ENCODE peak calls at places on chromosomes 11 and 22, in five cellular contexts. One of them, this sample, is unnamed.
A peak's percentile ranks its signal among the peaks of the same experiment; 100 is the strongest.

GRCh38 chr22:21443057-21443734 is 24.0 kb upstream of the TMEM191C start:
- DNase-seq in mesendoderm: no peak
- DNase-seq in tibial artery: peak; percentile 11
- DNase-seq in psoas muscle: peak; percentile 39
- DNase-seq in CD8-positive, alpha-beta memory T cell: no peak
- DNase-seq in this sample: no peak

GRCh38 chr11:60816590-60817157 is 25.2 kb upstream of the CCDC86 start:
- DNase-seq in psoas muscle: no peak
- DNase-seq in mesendoderm: no peak
- DNase-seq in CD8-positive, alpha-beta memory T cell: no peak
- DNase-seq in tibial artery: no peak
- DNase-seq in this sample: no peak

GRCh38 chr22:48667289-48667688 is 1160.4 kb downstream of the BRD1 start:
- DNase-seq in tibial artery: no peak
- DNase-seq in mesendoderm: no peak
- DNase-seq in CD8-positive, alpha-beta memory T cell: no peak
- DNase-seq in psoas muscle: peak; percentile 41
- DNase-seq in this sample: no peak

GRCh38 chr11:76252625-76253024 is 46.3 kb upstream of the WNT11 start:
- DNase-seq in mesendoderm: no peak
- DNase-seq in CD8-positive, alpha-beta memory T cell: no peak
- DNase-seq in tibial artery: no peak
- DNase-seq in psoas muscle: no peak
- DNase-seq in this sample: no peak

GRCh38 chr22:26448334-26448733 is 19.3 kb downstream of the ASPHD2 start:
- DNase-seq in psoas muscle: no peak
- DNase-seq in mesendoderm: no peak
- DNase-seq in CD8-positive, alpha-beta memory T cell: no peak
- DNase-seq in tibial artery: no peak
- DNase-seq in this sample: no peak

GRCh38 chr22:39994046-39994565 is 648 bp upstream of the FAM83F start:
- DNase-seq in CD8-positive, alpha-beta memory T cell: no peak
- DNase-seq in tibial artery: no peak
- DNase-seq in psoas muscle: no peak
- DNase-seq in mesendoderm: no peak
- DNase-seq in this sample: no peak

GRCh38 chr22:21632237-21632895 is at the start of gene CCDC116:
- DNase-seq in mesendoderm: peak; percentile 63
- DNase-seq in psoas muscle: peak; percentile 68
- DNase-seq in CD8-positive, alpha-beta memory T cell: peak; percentile 75
- DNase-seq in tibial artery: no peak
- DNase-seq in this sample: peak; percentile 41

GRCh38 chr11:69878144-69878883 is 59.1 kb upstream of the FGF3 start:
- DNase-seq in psoas muscle: no peak
- DNase-seq in tibial artery: no peak
- DNase-seq in CD8-positive, alpha-beta memory T cell: no peak
- DNase-seq in mesendoderm: no peak
- DNase-seq in this sample: no peak

GRCh38 chr22:36405671-36406070 is 17.9 kb upstream of the MYH9 start:
- DNase-seq in tibial artery: no peak
- DNase-seq in mesendoderm: no peak
- DNase-seq in psoas muscle: no peak
- DNase-seq in CD8-positive, alpha-beta memory T cell: peak; percentile 81
- DNase-seq in this sample: peak; percentile 45

GRCh38 chr11:120717623-120718022 is 206.1 kb downstream of the GRIK4 start:
- DNase-seq in tibial artery: no peak
- DNase-seq in CD8-positive, alpha-beta memory T cell: no peak
- DNase-seq in psoas muscle: no peak
- DNase-seq in mesendoderm: no peak
- DNase-seq in this sample: no peak

GRCh38 chr11:15748673-15749190 is 607.6 kb downstream of the SOX6 start:
- DNase-seq in tibial artery: no peak
- DNase-seq in psoas muscle: no peak
- DNase-seq in CD8-positive, alpha-beta memory T cell: no peak
- DNase-seq in mesendoderm: no peak
- DNase-seq in this sample: no peak

DNA sequence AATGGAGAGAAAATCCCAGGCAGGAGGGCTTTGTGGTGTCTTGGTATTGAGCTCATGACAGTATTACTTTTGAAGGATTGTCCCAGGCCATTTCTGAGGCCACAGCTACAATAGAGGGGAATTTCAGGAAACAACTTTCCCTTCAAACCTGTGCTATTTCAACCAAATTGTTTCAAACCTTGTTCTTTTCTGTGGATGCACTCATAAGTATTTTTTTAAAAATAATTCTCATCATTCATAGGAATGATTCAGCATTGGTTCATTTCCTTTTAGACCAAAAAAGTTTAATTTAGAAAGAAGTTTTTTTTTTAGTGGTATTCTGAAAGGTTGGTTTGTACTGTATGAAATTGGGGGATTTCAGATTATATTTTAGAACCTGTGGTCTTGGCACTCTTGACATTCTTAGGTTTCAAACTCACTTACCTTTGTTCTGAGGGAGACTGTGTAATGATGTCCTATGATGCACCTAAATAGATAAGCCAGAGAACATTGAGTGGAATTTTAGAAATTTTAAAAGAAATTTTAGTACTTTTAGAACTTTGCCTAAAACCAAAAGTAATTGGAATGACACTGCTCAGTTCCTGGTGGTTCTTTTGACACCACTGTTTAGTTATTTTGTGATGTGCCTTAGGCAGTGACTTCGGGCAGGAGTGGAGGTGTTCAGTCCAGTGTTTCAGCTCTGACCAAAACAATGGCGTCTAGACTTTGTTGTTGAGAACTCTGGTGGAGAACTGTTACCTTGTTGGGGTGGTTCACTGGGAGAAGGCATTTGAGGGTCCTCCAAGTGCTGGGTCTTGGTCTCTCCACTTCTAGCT is 12.2 kb downstream of the TEAD1 start:
- DNase-seq in psoas muscle: no peak
- DNase-seq in tibial artery: no peak
- DNase-seq in mesendoderm: no peak
- DNase-seq in CD8-positive, alpha-beta memory T cell: no peak
- DNase-seq in this sample: no peak
- H3K4me1 ChIP-seq in psoas muscle: peaks cover 90% of the 10 kb centered on the region
- H3K4me1 ChIP-seq in tibial artery: peaks cover 10% of the 10 kb centered on the region
- H3K4me1 ChIP-seq in mesendoderm: peaks cover 57% of the 10 kb centered on the region
- H3K4me1 ChIP-seq in CD8-positive, alpha-beta memory T cell: no peaks in the 10 kb centered on the region
- H3K4me1 ChIP-seq in this sample: no peaks in the 10 kb centered on the region

GRCh38 chr11:14327105-14327504 is 31.9 kb downstream of the RRAS2 start:
- DNase-seq in psoas muscle: no peak
- DNase-seq in CD8-positive, alpha-beta memory T cell: no peak
- DNase-seq in mesendoderm: no peak
- DNase-seq in tibial artery: no peak
- DNase-seq in this sample: no peak
- H3K27ac ChIP-seq in psoas muscle: no peak overlapping the region
- H3K27ac ChIP-seq in CD8-positive, alpha-beta memory T cell: no peak overlapping the region
- H3K27ac ChIP-seq in mesendoderm: no peak overlapping the region
- H3K27ac ChIP-seq in tibial artery: no peak overlapping the region
- H3K27ac ChIP-seq in this sample: no peak overlapping the region

DNA sequence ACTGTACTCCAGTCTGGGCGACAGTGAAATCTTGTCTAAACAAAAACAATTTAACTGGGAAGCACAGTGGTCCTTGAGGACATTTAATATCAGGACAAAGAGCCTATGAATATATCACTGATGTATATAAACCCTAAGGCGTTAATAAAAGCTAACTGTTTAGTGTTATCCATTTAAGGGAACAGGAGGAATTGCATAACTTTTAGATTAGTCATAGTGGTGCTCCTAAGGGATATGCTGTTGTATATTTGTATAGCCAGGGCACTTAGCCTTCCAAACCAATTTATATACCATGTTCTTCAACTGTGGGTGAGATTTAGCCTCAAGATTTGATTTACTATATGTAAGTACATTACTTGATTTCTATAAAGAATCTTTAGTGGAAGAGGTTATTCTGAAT is 3.0 kb upstream of the CHEK1 start:
- DNase-seq in psoas muscle: no peak
- DNase-seq in mesendoderm: no peak
- DNase-seq in tibial artery: no peak
- DNase-seq in CD8-positive, alpha-beta memory T cell: no peak
- DNase-seq in this sample: no peak
- H3K4me1 ChIP-seq in psoas muscle: peaks cover 13% of the 10 kb centered on the region
- H3K4me1 ChIP-seq in mesendoderm: no peaks in the 10 kb centered on the region
- H3K4me1 ChIP-seq in tibial artery: peaks cover 23% of the 10 kb centered on the region
- H3K4me1 ChIP-seq in CD8-positive, alpha-beta memory T cell: peaks cover 13% of the 10 kb centered on the region
- H3K4me1 ChIP-seq in this sample: no peaks in the 10 kb centered on the region

DNA sequence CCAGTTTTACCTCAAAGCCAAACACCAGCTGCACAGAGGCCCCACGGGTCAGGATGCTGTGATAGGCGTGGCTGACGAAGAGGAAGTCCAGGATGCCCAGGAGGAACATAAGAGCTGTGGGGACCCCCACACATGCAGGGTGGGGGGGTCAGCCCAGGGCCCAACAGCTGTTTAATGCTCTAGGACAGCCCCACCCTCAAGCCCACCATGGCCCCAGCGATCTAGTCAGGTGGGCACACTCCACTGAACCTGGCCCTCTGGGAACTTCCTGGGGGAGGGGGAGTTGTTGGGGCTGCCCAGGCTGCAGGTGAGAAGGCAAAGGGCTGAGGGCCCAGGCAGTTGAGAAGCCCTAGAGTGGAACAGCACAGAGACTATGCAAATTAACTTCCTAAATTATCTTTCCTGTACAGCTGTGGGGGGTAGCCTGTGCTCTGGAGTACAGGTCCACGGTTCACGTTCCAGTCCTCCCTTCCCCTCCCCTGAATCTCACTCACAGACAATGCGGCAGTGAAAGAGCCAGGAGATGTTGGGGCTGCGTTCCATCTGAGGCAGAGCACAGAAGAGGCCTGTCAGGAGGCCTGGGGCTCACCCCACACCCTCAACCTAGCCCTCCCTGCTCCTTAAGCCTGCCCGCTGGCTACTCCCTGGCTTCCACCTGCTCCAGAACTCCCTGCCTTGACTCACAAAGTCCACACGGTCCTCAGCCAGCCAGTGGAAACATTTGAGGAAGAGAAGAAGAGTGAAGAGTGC is 1.9 kb downstream of the SYVN1 start:
- DNase-seq in psoas muscle: no peak
- DNase-seq in CD8-positive, alpha-beta memory T cell: peak; percentile 44
- DNase-seq in mesendoderm: no peak
- DNase-seq in tibial artery: no peak
- DNase-seq in this sample: no peak
- H3K27ac ChIP-seq in psoas muscle: peak overlapping the region; percentile 96
- H3K27ac ChIP-seq in CD8-positive, alpha-beta memory T cell: no peak overlapping the region
- H3K27ac ChIP-seq in mesendoderm: no peak overlapping the region
- H3K27ac ChIP-seq in tibial artery: no peak overlapping the region
- H3K27ac ChIP-seq in this sample: peak overlapping the region; percentile 99

GRCh38 chr11:7579226-7579825 is 65.5 kb downstream of the PPFIBP2 start:
- DNase-seq in mesendoderm: no peak
- DNase-seq in tibial artery: peak; percentile 67
- DNase-seq in psoas muscle: no peak
- DNase-seq in CD8-positive, alpha-beta memory T cell: no peak
- DNase-seq in this sample: no peak
- H3K4me1 ChIP-seq in mesendoderm: peaks cover 32% of the 10 kb centered on the region
- H3K4me1 ChIP-seq in tibial artery: peaks cover 54% of the 10 kb centered on the region
- H3K4me1 ChIP-seq in psoas muscle: peaks cover 82% of the 10 kb centered on the region
- H3K4me1 ChIP-seq in CD8-positive, alpha-beta memory T cell: peaks cover 29% of the 10 kb centered on the region
- H3K4me1 ChIP-seq in this sample: no peaks in the 10 kb centered on the region

GRCh38 chr11:19627566-19627965 is 85.1 kb upstream of the NAV2 start:
- DNase-seq in tibial artery: no peak
- DNase-seq in CD8-positive, alpha-beta memory T cell: no peak
- DNase-seq in mesendoderm: no peak
- DNase-seq in psoas muscle: no peak
- DNase-seq in this sample: no peak
- H3K27ac ChIP-seq in tibial artery: peak overlapping the region; percentile 82
- H3K27ac ChIP-seq in CD8-positive, alpha-beta memory T cell: no peak overlapping the region
- H3K27ac ChIP-seq in mesendoderm: no peak overlapping the region
- H3K27ac ChIP-seq in psoas muscle: no peak overlapping the region
- H3K27ac ChIP-seq in this sample: no peak overlapping the region

GRCh38 chr11:46345131-46345597 is 2.1 kb upstream of the DGKZ start:
- DNase-seq in mesendoderm: peak; percentile 78
- DNase-seq in CD8-positive, alpha-beta memory T cell: no peak
- DNase-seq in tibial artery: peak; percentile 51
- DNase-seq in psoas muscle: peak; percentile 73
- DNase-seq in this sample: no peak
- H3K4me1 ChIP-seq in mesendoderm: peaks cover 27% of the 10 kb centered on the region
- H3K4me1 ChIP-seq in CD8-positive, alpha-beta memory T cell: peaks cover 71% of the 10 kb centered on the region
- H3K4me1 ChIP-seq in tibial artery: peaks cover 12% of the 10 kb centered on the region
- H3K4me1 ChIP-seq in psoas muscle: peaks cover 14% of the 10 kb centered on the region
- H3K4me1 ChIP-seq in this sample: peaks cover 28% of the 10 kb centered on the region

GRCh38 chr11:699116-699508 is 3.5 kb downstream of the TMEM80 start:
- DNase-seq in CD8-positive, alpha-beta memory T cell: no peak
- DNase-seq in psoas muscle: no peak
- DNase-seq in tibial artery: no peak
- DNase-seq in mesendoderm: no peak
- DNase-seq in this sample: no peak

GRCh38 chr11:697028-697491 is 1.4 kb downstream of the TMEM80 start:
- DNase-seq in tibial artery: no peak
- DNase-seq in psoas muscle: no peak
- DNase-seq in CD8-positive, alpha-beta memory T cell: no peak
- DNase-seq in mesendoderm: no peak
- DNase-seq in this sample: no peak

GRCh38 chr11:699753-700152 is 4.1 kb downstream of the TMEM80 start:
- DNase-seq in psoas muscle: no peak
- DNase-seq in tibial artery: no peak
- DNase-seq in CD8-positive, alpha-beta memory T cell: no peak
- DNase-seq in mesendoderm: no peak
- DNase-seq in this sample: no peak

GRCh38 chr11:698493-699115 is 3.0 kb downstream of the TMEM80 start:
- DNase-seq in tibial artery: no peak
- DNase-seq in mesendoderm: no peak
- DNase-seq in psoas muscle: peak; percentile 15
- DNase-seq in CD8-positive, alpha-beta memory T cell: no peak
- DNase-seq in this sample: no peak

DNA sequence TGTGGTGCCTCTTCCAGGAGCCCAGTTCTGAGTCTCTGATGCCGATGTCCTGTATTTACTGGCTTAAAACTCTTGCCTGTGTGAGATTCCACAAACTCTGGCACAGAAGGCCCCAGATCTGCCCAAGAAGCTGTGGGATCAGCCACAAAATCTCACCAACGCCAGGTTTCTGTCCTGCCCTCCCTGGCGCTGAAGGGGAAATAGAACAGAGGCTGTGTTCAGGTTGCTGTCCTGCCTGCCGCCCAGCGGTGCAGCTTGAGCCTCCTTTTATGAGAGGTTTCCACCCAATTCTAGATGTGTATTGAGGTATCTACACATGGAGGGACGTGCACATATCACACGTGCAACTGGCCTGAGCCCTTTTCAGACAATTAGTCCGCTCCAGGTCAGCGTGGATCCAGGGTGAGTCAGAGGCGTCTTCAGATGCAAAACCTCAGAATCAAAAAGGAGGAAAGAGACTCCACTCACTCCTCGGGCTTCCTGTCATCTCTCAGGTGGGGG is 2.2 kb downstream of the TMEM80 start:
- DNase-seq in CD8-positive, alpha-beta memory T cell: no peak
- DNase-seq in tibial artery: no peak
- DNase-seq in mesendoderm: no peak
- DNase-seq in psoas muscle: no peak
- DNase-seq in this sample: no peak
- H3K27ac ChIP-seq in CD8-positive, alpha-beta memory T cell: no peak overlapping the region
- H3K27ac ChIP-seq in tibial artery: peak overlapping the region; percentile 95
- H3K27ac ChIP-seq in mesendoderm: no peak overlapping the region
- H3K27ac ChIP-seq in psoas muscle: peak overlapping the region; percentile 100
- H3K27ac ChIP-seq in this sample: peak overlapping the region; percentile 100

This sample was measured in naive thymus-derived CD4-positive, alpha-beta T cell.